ENCODE peak calls at places on chromosomes 7 and 10, in seven cellular contexts. I is activated naive CD4-positive, alpha-beta T cell; T is stimulated activated CD8-positive, alpha-beta memory T cell treated with anti-CD3 and anti-CD28 coated beads, Interleukin-4, amount 100 ng/mL, for 24 hours; Q is activated CD4-positive, alpha-beta T cell treated with anti-CD3 and anti-CD28 coated beads for 4 hours; H is substantia nigra; C is astrocyte; E is M059J. N is an unnamed sample.

GRCh38 chr10:33132626-33133025 is 174.6 kb upstream of the ITGB1 start:
- DNase-seq in I (no peak), T (no peak), Q (peak; percentile 41), H (no peak), C (no peak), E (peak; percentile 34), N (peak; percentile 58)

GRCh38 chr10:101060951-101061813 is 607 bp upstream of the KAZALD1 start:
- DNase-seq in I (peak; percentile 86), T (peak; percentile 85), Q (peak; percentile 90), H (peak; percentile 36), C (peak; percentile 77), E (peak; percentile 90), N (peak; percentile 93)

GRCh38 chr7:36820527-36821170 is 96.4 kb upstream of the AOAH start:
- DNase-seq in I (no peak), T (no peak), Q (no peak), H (no peak), C (peak; percentile 56), E (peak; percentile 56), N (no peak)

GRCh38 chr10:51014680-51015425 is 59.4 kb upstream of the PRKG1 start:
- DNase-seq in I (no peak), T (no peak), Q (no peak), H (no peak), C (no peak), E (peak; percentile 31), N (no peak)

GRCh38 chr10:37734971-37735370 is 122.4 kb downstream of the ZNF248 start:
- DNase-seq in I (no peak), T (no peak), Q (no peak), H (no peak), C (no peak), E (peak; percentile 81), N (peak; percentile 94)

GRCh38 chr10:71534552-71535158 is 137.9 kb downstream of the CDH23 start:
- DNase-seq in I (no peak), T (no peak), Q (no peak), H (no peak), C (no peak), E (no peak), N (no peak)

GRCh38 chr7:32579776-32580175 is 84.5 kb downstream of the AVL9 start:
- DNase-seq in I (no peak), T (no peak), Q (no peak), H (no peak), C (no peak), E (peak; percentile 14), N (no peak)

GRCh38 chr7:26858735-26859134 is 5.7 kb downstream of the SKAP2 start:
- DNase-seq in I (no peak), T (no peak), Q (no peak), H (no peak), C (no peak), E (no peak), N (no peak)

GRCh38 chr10:129646921-129647320 is 179.9 kb downstream of the MGMT start:
- DNase-seq in I (no peak), T (no peak), Q (no peak), H (no peak), C (no peak), E (no peak), N (no peak)